ENCODE peak calls at places on chromosomes 12 and 14, in ten cellular contexts. B is upper lobe of right lung, D is cardiac muscle cell, L is HCT116, I is cardiac fibroblast, H is foreskin fibroblast, Z is left ventricle myocardium inferior, T is neural progenitor cell, G is lower leg skin, U is WERI-Rb-1. R is an unnamed sample.
A peak's percentile ranks its signal among the peaks of the same experiment; 100 is the strongest.

GRCh38 chr12:14514154-14514842 is 53.4 kb downstream of the PLBD1 start:
- DNase-seq in B (no peak), D (peak; percentile 62), L (peak; percentile 71), I (peak; percentile 57), H (peak; percentile 27), Z (no peak), T (peak; percentile 21), G (peak; percentile 49), U (peak; percentile 39), R (peak; percentile 55)

GRCh38 chr12:100557357-100557756 is 16.1 kb upstream of the GAS2L3 start:
- DNase-seq in B (no peak), D (no peak), L (no peak), I (no peak), H (no peak), Z (no peak), T (no peak), G (no peak), U (no peak), R (no peak)

GRCh38 chr12:11771895-11772502 is 122.5 kb downstream of the ETV6 start:
- DNase-seq in B (no peak), D (peak; percentile 12), L (no peak), I (no peak), H (peak; percentile 25), Z (no peak), T (no peak), G (no peak), U (no peak), R (peak; percentile 10)

GRCh38 chr12:102172436-102172835 is 25.2 kb downstream of the PMCH start:
- DNase-seq in B (no peak), D (peak; percentile 78), L (no peak), I (peak; percentile 87), H (peak; percentile 69), Z (no peak), T (no peak), G (no peak), U (no peak), R (peak; percentile 88)

GRCh38 chr12:39803151-39803550 is 183.5 kb upstream of the ABCD2 start:
- DNase-seq in B (no peak), D (no peak), L (no peak), I (no peak), H (no peak), Z (no peak), T (no peak), G (no peak), U (no peak), R (no peak)

GRCh38 chr14:88866305-88866704 is 41.9 kb downstream of the TTC8 start:
- DNase-seq in B (no peak), D (no peak), L (no peak), I (no peak), H (no peak), Z (no peak), T (peak; percentile 7), G (no peak), U (no peak), R (no peak)

GRCh38 chr12:19801941-19802340 is 362.6 kb downstream of the AEBP2 start:
- DNase-seq in B (no peak), D (no peak), L (no peak), I (peak; percentile 25), H (no peak), Z (no peak), T (no peak), G (no peak), U (no peak), R (no peak)

GRCh38 chr12:56150563-56150962 is 1.8 kb upstream of the MYL6B start:
- DNase-seq in B (no peak), D (peak; percentile 62), L (no peak), I (peak; percentile 53), H (peak; percentile 70), Z (no peak), T (no peak), G (no peak), U (no peak), R (peak; percentile 65)

GRCh38 chr12:103841690-103842584 is 903 bp upstream of the NT5DC3 start:
- DNase-seq in B (peak; percentile 76), D (peak; percentile 47), L (peak; percentile 49), I (peak; percentile 40), H (peak; percentile 97), Z (peak; percentile 53), T (no peak), G (peak; percentile 63), U (no peak), R (no peak)

GRCh38 chr12:118290130-118290529 is 82.6 kb downstream of the TAOK3 start:
- DNase-seq in B (no peak), D (peak; percentile 16), L (no peak), I (peak; percentile 28), H (peak; percentile 58), Z (no peak), T (no peak), G (no peak), U (peak; percentile 16), R (peak; percentile 23)

GRCh38 chr14:103099081-103099732 is 4.7 kb downstream of the EXOC3L4 start:
- DNase-seq in B (no peak), D (no peak), L (no peak), I (no peak), H (no peak), Z (no peak), T (no peak), G (no peak), U (no peak), R (no peak)

GRCh38 chr14:20559461-20559904 is 1.4 kb downstream of the RNASE9 start:
- DNase-seq in B (no peak), D (no peak), L (no peak), I (no peak), H (no peak), Z (no peak), T (peak; percentile 7), G (no peak), U (no peak), R (no peak)

GRCh38 chr12:84134797-84135366 is 777.7 kb downstream of the SLC6A15 start:
- DNase-seq in B (no peak), D (no peak), L (no peak), I (no peak), H (peak; percentile 63), Z (no peak), T (no peak), G (no peak), U (no peak), R (no peak)

GRCh38 chr12:51197736-51198567 is 19.9 kb downstream of the POU6F1 start:
- DNase-seq in B (no peak), D (no peak), L (no peak), I (no peak), H (no peak), Z (no peak), T (no peak), G (no peak), U (no peak), R (no peak)

GRCh38 chr12:51200156-51200555 is 17.7 kb downstream of the POU6F1 start:
- DNase-seq in B (no peak), D (no peak), L (no peak), I (no peak), H (no peak), Z (no peak), T (no peak), G (no peak), U (no peak), R (no peak)

GRCh38 chr12:51200806-51201205 is 17.1 kb downstream of the POU6F1 start:
- DNase-seq in B (no peak), D (no peak), L (no peak), I (no peak), H (no peak), Z (no peak), T (no peak), G (no peak), U (no peak), R (no peak)

GRCh38 chr12:51198568-51199400 is 19.1 kb downstream of the POU6F1 start:
- DNase-seq in B (no peak), D (no peak), L (no peak), I (no peak), H (no peak), Z (no peak), T (no peak), G (no peak), U (no peak), R (no peak)

GRCh38 chr12:51199546-51199945 is 18.3 kb downstream of the POU6F1 start:
- DNase-seq in B (no peak), D (no peak), L (no peak), I (no peak), H (no peak), Z (no peak), T (no peak), G (no peak), U (no peak), R (no peak)
- H3K4me3 ChIP-seq in B (no peak overlapping the region), D (no peak overlapping the region), L (no peak overlapping the region), I (no peak overlapping the region), H (no peak overlapping the region), Z (no peak overlapping the region), T (no peak overlapping the region), G (no peak overlapping the region), U (no peak overlapping the region), R (no peak overlapping the region)

DNA sequence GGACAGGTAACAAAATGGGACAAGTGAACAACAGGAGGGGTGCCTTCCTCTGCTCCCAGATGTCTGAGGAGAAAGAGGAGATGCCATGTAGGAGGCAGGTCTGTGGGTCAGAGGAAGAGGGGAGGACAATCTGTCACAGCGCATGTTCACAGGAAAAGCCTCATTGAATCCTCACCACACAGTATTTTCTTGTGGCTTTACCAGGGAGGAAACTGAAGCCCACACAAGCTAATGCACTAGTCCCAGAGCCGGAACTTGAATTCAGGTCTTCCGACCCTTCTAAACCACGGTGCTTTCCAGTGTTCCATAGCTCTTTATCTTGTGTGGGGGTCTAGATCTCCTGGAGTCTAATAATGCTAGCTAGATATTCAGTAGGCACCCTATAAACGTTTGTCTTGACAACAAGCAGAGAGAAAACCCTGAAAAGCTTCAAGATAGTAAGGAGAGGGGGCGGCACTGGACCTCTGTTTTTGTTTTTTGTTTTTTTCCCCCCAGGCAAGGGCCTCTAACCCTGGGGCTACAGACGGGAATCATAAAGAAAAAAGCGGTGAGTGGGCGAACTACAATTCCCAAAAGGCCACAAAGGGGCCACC is 374 bp upstream of the SHMT2 start:
- DNase-seq in B (no peak), D (no peak), L (no peak), I (peak; percentile 31), H (peak; percentile 29), Z (no peak), T (no peak), G (no peak), U (no peak), R (no peak)
- TF ChIP-seq CTCF in B (no peak), D (no peak), L (no peak), I (no peak), H (no peak), Z (peak; percentile 39), T (no peak), G (no peak), U (no peak), R (no peak)

GRCh38 chr14:23613242-23614070 is 22.7 kb upstream of the DHRS2 start:
- DNase-seq in B (no peak), D (no peak), L (no peak), I (no peak), H (no peak), Z (no peak), T (no peak), G (no peak), U (no peak), R (no peak)
- H3K4me3 ChIP-seq in B (peak overlapping the region; percentile 28), D (no peak overlapping the region), L (no peak overlapping the region), I (no peak overlapping the region), H (no peak overlapping the region), Z (no peak overlapping the region), T (no peak overlapping the region), G (no peak overlapping the region), U (no peak overlapping the region), R (no peak overlapping the region)

GRCh38 chr12:26044592-26044991 is 80.2 kb downstream of the BHLHE41 start:
- DNase-seq in B (no peak), D (no peak), L (no peak), I (no peak), H (no peak), Z (no peak), T (no peak), G (no peak), U (no peak), R (no peak)
- TF ChIP-seq CTCF in B (no peak), D (no peak), L (no peak), I (no peak), H (no peak), Z (no peak), T (peak; percentile 10), G (no peak), U (no peak), R (no peak)

GRCh38 chr12:6763380-6763779 is 2.8 kb upstream of the PTMS start:
- DNase-seq in B (no peak), D (no peak), L (no peak), I (no peak), H (no peak), Z (no peak), T (no peak), G (no peak), U (no peak), R (no peak)
- H3K4me3 ChIP-seq in B (peak overlapping the region; percentile 75), D (no peak overlapping the region), L (no peak overlapping the region), I (no peak overlapping the region), H (peak overlapping the region; percentile 39), Z (peak overlapping the region; percentile 92), T (no peak overlapping the region), G (no peak overlapping the region), U (no peak overlapping the region), R (peak overlapping the region; percentile 23)